ENCODE peak calls at places on chromosomes 2 and 18, in four cellular contexts. K is stimulated activated CD4-positive, alpha-beta T cell treated with anti-CD3 and anti-CD28 coated beads, Interleukin-1b, Interleukin-23, amount 100 ng/mL, for 24 hours; T is T-cell; B is neuronal stem cell. Z is an unnamed sample.

GRCh38 chr2:100757621-100758394 is 62.1 kb upstream of the NPAS2 start:
- DNase-seq in K (no peak), T (no peak), B (no peak), Z (no peak)

GRCh38 chr2:219119422-219120043 is 41.1 kb downstream of the NHEJ1 start:
- DNase-seq in K (peak), T (peak), B (peak), Z (peak)

GRCh38 chr2:16553222-16553621 is 112.4 kb downstream of the CYRIA start:
- DNase-seq in K (no peak), T (peak), B (peak), Z (peak)

GRCh38 chr2:82027901-82028570 is 1723.5 kb upstream of the LRRTM1 start:
- DNase-seq in K (no peak), T (no peak), B (no peak), Z (no peak)

GRCh38 chr18:36130883-36131653 is 1.4 kb downstream of the ELP2 start:
- DNase-seq in K (no peak), T (no peak), B (no peak), Z (no peak)

GRCh38 chr2:171999125-171999524 is 628 bp upstream of the METAP1D start:
- DNase-seq in K (no peak), T (no peak), B (no peak), Z (no peak)

GRCh38 chr2:234880551-234881211 is 71.1 kb upstream of the SH3BP4 start:
- DNase-seq in K (no peak), T (no peak), B (no peak), Z (no peak)

GRCh38 chr18:70195852-70196434 is 9.5 kb downstream of the RTTN start:
- DNase-seq in K (no peak), T (no peak), B (peak), Z (no peak)

GRCh38 chr2:56185101-56185581 is 1.4 kb downstream of the CCDC85A start:
- DNase-seq in K (no peak), T (no peak), B (peak), Z (no peak)

GRCh38 chr2:226620176-226620575 is 179.4 kb downstream of the IRS1 start:
- DNase-seq in K (no peak), T (no peak), B (no peak), Z (no peak)

GRCh38 chr18:79030680-79031079 is 38.5 kb upstream of the ATP9B start:
- DNase-seq in K (no peak), T (no peak), B (no peak), Z (no peak)

GRCh38 chr18:73060666-73061270 is 193.0 kb upstream of the NETO1 start:
- DNase-seq in K (no peak), T (no peak), B (no peak), Z (no peak)